ENCODE peak calls at places on chromosomes 3 and 15, in nine cellular contexts. One of them, this sample, is unnamed.

GRCh38 chr3:33936921-33937210 is 138.4 kb downstream of the PDCD6IP start:
- DNase-seq in fibroblast of the aortic adventitia: no peak
- DNase-seq in GM12865: no peak
- DNase-seq in stimulated activated CD4-positive, alpha-beta T cell treated with anti-CD3 and anti-CD28 coated beads, Interleukin-12 subunit alpha, Interleukin-12 subunit beta, amount 100 ng/mL, for 24 hours: no peak
- DNase-seq in activated T-helper 9 cell treated with anti-CD3 and anti-CD28 coated beads, Interleukin-2, amount 50 U/mL, for 16 hours: no peak
- DNase-seq in Right ventricle myocardium superior: no peak
- DNase-seq in HT1080: no peak
- DNase-seq in psoas muscle: no peak
- DNase-seq in left lobe of liver: no peak
- DNase-seq in this sample: no peak

GRCh38 chr3:89586676-89587075 is 479.3 kb downstream of the EPHA3 start:
- DNase-seq in fibroblast of the aortic adventitia: no peak
- DNase-seq in GM12865: no peak
- DNase-seq in stimulated activated CD4-positive, alpha-beta T cell treated with anti-CD3 and anti-CD28 coated beads, Interleukin-12 subunit alpha, Interleukin-12 subunit beta, amount 100 ng/mL, for 24 hours: no peak
- DNase-seq in activated T-helper 9 cell treated with anti-CD3 and anti-CD28 coated beads, Interleukin-2, amount 50 U/mL, for 16 hours: no peak
- DNase-seq in Right ventricle myocardium superior: no peak
- DNase-seq in HT1080: no peak
- DNase-seq in psoas muscle: no peak
- DNase-seq in left lobe of liver: no peak
- DNase-seq in this sample: no peak

GRCh38 chr15:50138391-50138790 is 19.4 kb upstream of the ATP8B4 start:
- DNase-seq in fibroblast of the aortic adventitia: no peak
- DNase-seq in GM12865: no peak
- DNase-seq in stimulated activated CD4-positive, alpha-beta T cell treated with anti-CD3 and anti-CD28 coated beads, Interleukin-12 subunit alpha, Interleukin-12 subunit beta, amount 100 ng/mL, for 24 hours: no peak
- DNase-seq in activated T-helper 9 cell treated with anti-CD3 and anti-CD28 coated beads, Interleukin-2, amount 50 U/mL, for 16 hours: no peak
- DNase-seq in Right ventricle myocardium superior: no peak
- DNase-seq in HT1080: no peak
- DNase-seq in psoas muscle: no peak
- DNase-seq in left lobe of liver: no peak
- DNase-seq in this sample: no peak

GRCh38 chr3:72229952-72230351 is 445.0 kb upstream of the PROK2 start:
- DNase-seq in fibroblast of the aortic adventitia: no peak
- DNase-seq in GM12865: no peak
- DNase-seq in stimulated activated CD4-positive, alpha-beta T cell treated with anti-CD3 and anti-CD28 coated beads, Interleukin-12 subunit alpha, Interleukin-12 subunit beta, amount 100 ng/mL, for 24 hours: no peak
- DNase-seq in activated T-helper 9 cell treated with anti-CD3 and anti-CD28 coated beads, Interleukin-2, amount 50 U/mL, for 16 hours: no peak
- DNase-seq in Right ventricle myocardium superior: no peak
- DNase-seq in HT1080: no peak
- DNase-seq in psoas muscle: no peak
- DNase-seq in left lobe of liver: peak; percentile 49
- DNase-seq in this sample: no peak

GRCh38 chr3:144590854-144591253 is 619.2 kb downstream of the DIPK2A start:
- DNase-seq in fibroblast of the aortic adventitia: peak; percentile 84
- DNase-seq in GM12865: no peak
- DNase-seq in stimulated activated CD4-positive, alpha-beta T cell treated with anti-CD3 and anti-CD28 coated beads, Interleukin-12 subunit alpha, Interleukin-12 subunit beta, amount 100 ng/mL, for 24 hours: no peak
- DNase-seq in activated T-helper 9 cell treated with anti-CD3 and anti-CD28 coated beads, Interleukin-2, amount 50 U/mL, for 16 hours: no peak
- DNase-seq in Right ventricle myocardium superior: no peak
- DNase-seq in HT1080: peak; percentile 87
- DNase-seq in psoas muscle: no peak
- DNase-seq in left lobe of liver: no peak
- DNase-seq in this sample: no peak

GRCh38 chr3:86793786-86794185 is 197.2 kb downstream of the VGLL3 start:
- DNase-seq in fibroblast of the aortic adventitia: peak; percentile 93
- DNase-seq in GM12865: no peak
- DNase-seq in stimulated activated CD4-positive, alpha-beta T cell treated with anti-CD3 and anti-CD28 coated beads, Interleukin-12 subunit alpha, Interleukin-12 subunit beta, amount 100 ng/mL, for 24 hours: no peak
- DNase-seq in activated T-helper 9 cell treated with anti-CD3 and anti-CD28 coated beads, Interleukin-2, amount 50 U/mL, for 16 hours: no peak
- DNase-seq in Right ventricle myocardium superior: no peak
- DNase-seq in HT1080: peak; percentile 89
- DNase-seq in psoas muscle: no peak
- DNase-seq in left lobe of liver: no peak
- DNase-seq in this sample: no peak

GRCh38 chr15:45428491-45428890 is 50.1 kb upstream of the GATM start:
- DNase-seq in fibroblast of the aortic adventitia: no peak
- DNase-seq in GM12865: no peak
- DNase-seq in stimulated activated CD4-positive, alpha-beta T cell treated with anti-CD3 and anti-CD28 coated beads, Interleukin-12 subunit alpha, Interleukin-12 subunit beta, amount 100 ng/mL, for 24 hours: no peak
- DNase-seq in activated T-helper 9 cell treated with anti-CD3 and anti-CD28 coated beads, Interleukin-2, amount 50 U/mL, for 16 hours: no peak
- DNase-seq in Right ventricle myocardium superior: no peak
- DNase-seq in HT1080: no peak
- DNase-seq in psoas muscle: no peak
- DNase-seq in left lobe of liver: no peak
- DNase-seq in this sample: no peak

GRCh38 chr3:126607214-126607908 is 47.6 kb downstream of the TXNRD3 start:
- DNase-seq in fibroblast of the aortic adventitia: peak; percentile 61
- DNase-seq in GM12865: peak; percentile 3
- DNase-seq in stimulated activated CD4-positive, alpha-beta T cell treated with anti-CD3 and anti-CD28 coated beads, Interleukin-12 subunit alpha, Interleukin-12 subunit beta, amount 100 ng/mL, for 24 hours: peak; percentile 4
- DNase-seq in activated T-helper 9 cell treated with anti-CD3 and anti-CD28 coated beads, Interleukin-2, amount 50 U/mL, for 16 hours: no peak
- DNase-seq in Right ventricle myocardium superior: no peak
- DNase-seq in HT1080: peak; percentile 85
- DNase-seq in psoas muscle: no peak
- DNase-seq in left lobe of liver: no peak
- DNase-seq in this sample: no peak

GRCh38 chr3:195450731-195451229 is 8.0 kb upstream of the ACAP2 start:
- DNase-seq in fibroblast of the aortic adventitia: peak; percentile 86
- DNase-seq in GM12865: no peak
- DNase-seq in stimulated activated CD4-positive, alpha-beta T cell treated with anti-CD3 and anti-CD28 coated beads, Interleukin-12 subunit alpha, Interleukin-12 subunit beta, amount 100 ng/mL, for 24 hours: no peak
- DNase-seq in activated T-helper 9 cell treated with anti-CD3 and anti-CD28 coated beads, Interleukin-2, amount 50 U/mL, for 16 hours: no peak
- DNase-seq in Right ventricle myocardium superior: no peak
- DNase-seq in HT1080: peak; percentile 52
- DNase-seq in psoas muscle: peak; percentile 15
- DNase-seq in left lobe of liver: no peak
- DNase-seq in this sample: no peak

GRCh38 chr3:15064299-15064834 is 748 bp downstream of the MRPS25 start:
- DNase-seq in fibroblast of the aortic adventitia: peak; percentile 32
- DNase-seq in GM12865: peak; percentile 44
- DNase-seq in stimulated activated CD4-positive, alpha-beta T cell treated with anti-CD3 and anti-CD28 coated beads, Interleukin-12 subunit alpha, Interleukin-12 subunit beta, amount 100 ng/mL, for 24 hours: no peak
- DNase-seq in activated T-helper 9 cell treated with anti-CD3 and anti-CD28 coated beads, Interleukin-2, amount 50 U/mL, for 16 hours: no peak
- DNase-seq in Right ventricle myocardium superior: no peak
- DNase-seq in HT1080: peak; percentile 34
- DNase-seq in psoas muscle: no peak
- DNase-seq in left lobe of liver: no peak
- DNase-seq in this sample: peak; percentile 71

GRCh38 chr3:87733671-87734367 is 325.0 kb downstream of the CGGBP1 start:
- DNase-seq in fibroblast of the aortic adventitia: no peak
- DNase-seq in GM12865: no peak
- DNase-seq in stimulated activated CD4-positive, alpha-beta T cell treated with anti-CD3 and anti-CD28 coated beads, Interleukin-12 subunit alpha, Interleukin-12 subunit beta, amount 100 ng/mL, for 24 hours: no peak
- DNase-seq in activated T-helper 9 cell treated with anti-CD3 and anti-CD28 coated beads, Interleukin-2, amount 50 U/mL, for 16 hours: no peak
- DNase-seq in Right ventricle myocardium superior: no peak
- DNase-seq in HT1080: no peak
- DNase-seq in psoas muscle: no peak
- DNase-seq in left lobe of liver: no peak
- DNase-seq in this sample: no peak

GRCh38 chr15:25770618-25771369 is 92.3 kb downstream of the ATP10A start:
- DNase-seq in fibroblast of the aortic adventitia: no peak
- DNase-seq in GM12865: no peak
- DNase-seq in stimulated activated CD4-positive, alpha-beta T cell treated with anti-CD3 and anti-CD28 coated beads, Interleukin-12 subunit alpha, Interleukin-12 subunit beta, amount 100 ng/mL, for 24 hours: no peak
- DNase-seq in activated T-helper 9 cell treated with anti-CD3 and anti-CD28 coated beads, Interleukin-2, amount 50 U/mL, for 16 hours: no peak
- DNase-seq in Right ventricle myocardium superior: no peak
- DNase-seq in HT1080: no peak
- DNase-seq in psoas muscle: no peak
- DNase-seq in left lobe of liver: no peak
- DNase-seq in this sample: no peak

GRCh38 chr15:65651831-65652749 is 30.4 kb downstream of the SLC24A1 start:
- DNase-seq in fibroblast of the aortic adventitia: no peak
- DNase-seq in GM12865: no peak
- DNase-seq in stimulated activated CD4-positive, alpha-beta T cell treated with anti-CD3 and anti-CD28 coated beads, Interleukin-12 subunit alpha, Interleukin-12 subunit beta, amount 100 ng/mL, for 24 hours: no peak
- DNase-seq in activated T-helper 9 cell treated with anti-CD3 and anti-CD28 coated beads, Interleukin-2, amount 50 U/mL, for 16 hours: no peak
- DNase-seq in Right ventricle myocardium superior: no peak
- DNase-seq in HT1080: no peak
- DNase-seq in psoas muscle: no peak
- DNase-seq in left lobe of liver: no peak
- DNase-seq in this sample: no peak

GRCh38 chr15:70269991-70270751 is 172.5 kb upstream of the TLE3 start:
- DNase-seq in fibroblast of the aortic adventitia: no peak
- DNase-seq in GM12865: no peak
- DNase-seq in stimulated activated CD4-positive, alpha-beta T cell treated with anti-CD3 and anti-CD28 coated beads, Interleukin-12 subunit alpha, Interleukin-12 subunit beta, amount 100 ng/mL, for 24 hours: no peak
- DNase-seq in activated T-helper 9 cell treated with anti-CD3 and anti-CD28 coated beads, Interleukin-2, amount 50 U/mL, for 16 hours: no peak
- DNase-seq in Right ventricle myocardium superior: peak; percentile 61
- DNase-seq in HT1080: no peak
- DNase-seq in psoas muscle: no peak
- DNase-seq in left lobe of liver: no peak
- DNase-seq in this sample: no peak

GRCh38 chr3:36804295-36805055 is 40.1 kb upstream of the DCLK3 start:
- DNase-seq in fibroblast of the aortic adventitia: no peak
- DNase-seq in GM12865: no peak
- DNase-seq in stimulated activated CD4-positive, alpha-beta T cell treated with anti-CD3 and anti-CD28 coated beads, Interleukin-12 subunit alpha, Interleukin-12 subunit beta, amount 100 ng/mL, for 24 hours: no peak
- DNase-seq in activated T-helper 9 cell treated with anti-CD3 and anti-CD28 coated beads, Interleukin-2, amount 50 U/mL, for 16 hours: no peak
- DNase-seq in Right ventricle myocardium superior: no peak
- DNase-seq in HT1080: no peak
- DNase-seq in psoas muscle: no peak
- DNase-seq in left lobe of liver: no peak
- DNase-seq in this sample: no peak

GRCh38 chr3:125443923-125444322 is 68.8 kb upstream of the ZNF148 start:
- DNase-seq in fibroblast of the aortic adventitia: peak; percentile 78
- DNase-seq in GM12865: no peak
- DNase-seq in stimulated activated CD4-positive, alpha-beta T cell treated with anti-CD3 and anti-CD28 coated beads, Interleukin-12 subunit alpha, Interleukin-12 subunit beta, amount 100 ng/mL, for 24 hours: no peak
- DNase-seq in activated T-helper 9 cell treated with anti-CD3 and anti-CD28 coated beads, Interleukin-2, amount 50 U/mL, for 16 hours: no peak
- DNase-seq in Right ventricle myocardium superior: no peak
- DNase-seq in HT1080: no peak
- DNase-seq in psoas muscle: no peak
- DNase-seq in left lobe of liver: no peak
- DNase-seq in this sample: no peak

GRCh38 chr3:58184982-58185360 is 25.8 kb downstream of the DNASE1L3 start:
- DNase-seq in fibroblast of the aortic adventitia: no peak
- DNase-seq in GM12865: no peak
- DNase-seq in stimulated activated CD4-positive, alpha-beta T cell treated with anti-CD3 and anti-CD28 coated beads, Interleukin-12 subunit alpha, Interleukin-12 subunit beta, amount 100 ng/mL, for 24 hours: no peak
- DNase-seq in activated T-helper 9 cell treated with anti-CD3 and anti-CD28 coated beads, Interleukin-2, amount 50 U/mL, for 16 hours: no peak
- DNase-seq in Right ventricle myocardium superior: no peak
- DNase-seq in HT1080: no peak
- DNase-seq in psoas muscle: no peak
- DNase-seq in left lobe of liver: no peak
- DNase-seq in this sample: no peak

GRCh38 chr3:149299938-149300791 is 33.3 kb downstream of the TM4SF18 start:
- DNase-seq in fibroblast of the aortic adventitia: peak; percentile 95
- DNase-seq in GM12865: peak; percentile 44
- DNase-seq in stimulated activated CD4-positive, alpha-beta T cell treated with anti-CD3 and anti-CD28 coated beads, Interleukin-12 subunit alpha, Interleukin-12 subunit beta, amount 100 ng/mL, for 24 hours: no peak
- DNase-seq in activated T-helper 9 cell treated with anti-CD3 and anti-CD28 coated beads, Interleukin-2, amount 50 U/mL, for 16 hours: no peak
- DNase-seq in Right ventricle myocardium superior: no peak
- DNase-seq in HT1080: peak; percentile 99
- DNase-seq in psoas muscle: peak; percentile 28
- DNase-seq in left lobe of liver: no peak
- DNase-seq in this sample: no peak

GRCh38 chr3:131729561-131729960 is 226.8 kb upstream of the MRPL3 start:
- DNase-seq in fibroblast of the aortic adventitia: peak; percentile 16
- DNase-seq in GM12865: no peak
- DNase-seq in stimulated activated CD4-positive, alpha-beta T cell treated with anti-CD3 and anti-CD28 coated beads, Interleukin-12 subunit alpha, Interleukin-12 subunit beta, amount 100 ng/mL, for 24 hours: no peak
- DNase-seq in activated T-helper 9 cell treated with anti-CD3 and anti-CD28 coated beads, Interleukin-2, amount 50 U/mL, for 16 hours: no peak
- DNase-seq in Right ventricle myocardium superior: no peak
- DNase-seq in HT1080: no peak
- DNase-seq in psoas muscle: no peak
- DNase-seq in left lobe of liver: no peak
- DNase-seq in this sample: no peak

GRCh38 chr3:46829699-46830208 is 33.5 kb downstream of the MYL3 start:
- DNase-seq in fibroblast of the aortic adventitia: no peak
- DNase-seq in GM12865: peak; percentile 80
- DNase-seq in stimulated activated CD4-positive, alpha-beta T cell treated with anti-CD3 and anti-CD28 coated beads, Interleukin-12 subunit alpha, Interleukin-12 subunit beta, amount 100 ng/mL, for 24 hours: peak; percentile 26
- DNase-seq in activated T-helper 9 cell treated with anti-CD3 and anti-CD28 coated beads, Interleukin-2, amount 50 U/mL, for 16 hours: no peak
- DNase-seq in Right ventricle myocardium superior: no peak
- DNase-seq in HT1080: no peak
- DNase-seq in psoas muscle: no peak
- DNase-seq in left lobe of liver: no peak
- DNase-seq in this sample: peak; percentile 68

GRCh38 chr3:120855665-120856437 is 52.2 kb upstream of the STXBP5L start:
- DNase-seq in fibroblast of the aortic adventitia: peak; percentile 81
- DNase-seq in GM12865: no peak
- DNase-seq in stimulated activated CD4-positive, alpha-beta T cell treated with anti-CD3 and anti-CD28 coated beads, Interleukin-12 subunit alpha, Interleukin-12 subunit beta, amount 100 ng/mL, for 24 hours: no peak
- DNase-seq in activated T-helper 9 cell treated with anti-CD3 and anti-CD28 coated beads, Interleukin-2, amount 50 U/mL, for 16 hours: no peak
- DNase-seq in Right ventricle myocardium superior: peak; percentile 39
- DNase-seq in HT1080: peak; percentile 65
- DNase-seq in psoas muscle: peak; percentile 15
- DNase-seq in left lobe of liver: no peak
- DNase-seq in this sample: no peak

GRCh38 chr3:31232049-31233040 is 300.4 kb upstream of the STT3B start:
- DNase-seq in fibroblast of the aortic adventitia: no peak
- DNase-seq in GM12865: peak; percentile 43
- DNase-seq in stimulated activated CD4-positive, alpha-beta T cell treated with anti-CD3 and anti-CD28 coated beads, Interleukin-12 subunit alpha, Interleukin-12 subunit beta, amount 100 ng/mL, for 24 hours: no peak
- DNase-seq in activated T-helper 9 cell treated with anti-CD3 and anti-CD28 coated beads, Interleukin-2, amount 50 U/mL, for 16 hours: no peak
- DNase-seq in Right ventricle myocardium superior: peak; percentile 38
- DNase-seq in HT1080: peak; percentile 41
- DNase-seq in psoas muscle: no peak
- DNase-seq in left lobe of liver: no peak
- DNase-seq in this sample: no peak

GRCh38 chr15:62359416-62359815 is 194.3 kb upstream of the C2CD4B start:
- DNase-seq in fibroblast of the aortic adventitia: no peak
- DNase-seq in GM12865: no peak
- DNase-seq in stimulated activated CD4-positive, alpha-beta T cell treated with anti-CD3 and anti-CD28 coated beads, Interleukin-12 subunit alpha, Interleukin-12 subunit beta, amount 100 ng/mL, for 24 hours: no peak
- DNase-seq in activated T-helper 9 cell treated with anti-CD3 and anti-CD28 coated beads, Interleukin-2, amount 50 U/mL, for 16 hours: no peak
- DNase-seq in Right ventricle myocardium superior: no peak
- DNase-seq in HT1080: no peak
- DNase-seq in psoas muscle: no peak
- DNase-seq in left lobe of liver: no peak
- DNase-seq in this sample: no peak

GRCh38 chr15:69893863-69894262 is 203.9 kb downstream of the TLE3 start:
- DNase-seq in fibroblast of the aortic adventitia: peak; percentile 66
- DNase-seq in GM12865: no peak
- DNase-seq in stimulated activated CD4-positive, alpha-beta T cell treated with anti-CD3 and anti-CD28 coated beads, Interleukin-12 subunit alpha, Interleukin-12 subunit beta, amount 100 ng/mL, for 24 hours: no peak
- DNase-seq in activated T-helper 9 cell treated with anti-CD3 and anti-CD28 coated beads, Interleukin-2, amount 50 U/mL, for 16 hours: no peak
- DNase-seq in Right ventricle myocardium superior: peak; percentile 42
- DNase-seq in HT1080: peak; percentile 35
- DNase-seq in psoas muscle: peak; percentile 67
- DNase-seq in left lobe of liver: no peak
- DNase-seq in this sample: no peak

GRCh38 chr15:40768492-40769309 is 1.1 kb upstream of the C15orf62 start:
- DNase-seq in fibroblast of the aortic adventitia: peak; percentile 64
- DNase-seq in GM12865: peak; percentile 34
- DNase-seq in stimulated activated CD4-positive, alpha-beta T cell treated with anti-CD3 and anti-CD28 coated beads, Interleukin-12 subunit alpha, Interleukin-12 subunit beta, amount 100 ng/mL, for 24 hours: no peak
- DNase-seq in activated T-helper 9 cell treated with anti-CD3 and anti-CD28 coated beads, Interleukin-2, amount 50 U/mL, for 16 hours: no peak
- DNase-seq in Right ventricle myocardium superior: no peak
- DNase-seq in HT1080: no peak
- DNase-seq in psoas muscle: no peak
- DNase-seq in left lobe of liver: no peak
- DNase-seq in this sample: no peak

GRCh38 chr3:45173776-45174175 is 27.6 kb upstream of the CDCP1 start:
- DNase-seq in fibroblast of the aortic adventitia: no peak
- DNase-seq in GM12865: no peak
- DNase-seq in stimulated activated CD4-positive, alpha-beta T cell treated with anti-CD3 and anti-CD28 coated beads, Interleukin-12 subunit alpha, Interleukin-12 subunit beta, amount 100 ng/mL, for 24 hours: no peak
- DNase-seq in activated T-helper 9 cell treated with anti-CD3 and anti-CD28 coated beads, Interleukin-2, amount 50 U/mL, for 16 hours: no peak
- DNase-seq in Right ventricle myocardium superior: no peak
- DNase-seq in HT1080: no peak
- DNase-seq in psoas muscle: no peak
- DNase-seq in left lobe of liver: no peak
- DNase-seq in this sample: no peak

GRCh38 chr15:57654136-57654845 is 52.2 kb upstream of the POLR2M start:
- DNase-seq in fibroblast of the aortic adventitia: peak; percentile 64
- DNase-seq in GM12865: no peak
- DNase-seq in stimulated activated CD4-positive, alpha-beta T cell treated with anti-CD3 and anti-CD28 coated beads, Interleukin-12 subunit alpha, Interleukin-12 subunit beta, amount 100 ng/mL, for 24 hours: no peak
- DNase-seq in activated T-helper 9 cell treated with anti-CD3 and anti-CD28 coated beads, Interleukin-2, amount 50 U/mL, for 16 hours: no peak
- DNase-seq in Right ventricle myocardium superior: no peak
- DNase-seq in HT1080: no peak
- DNase-seq in psoas muscle: no peak
- DNase-seq in left lobe of liver: no peak
- DNase-seq in this sample: no peak